ENCODE peak calls at places on chromosomes 6 and 20, in five cellular contexts. D, F, Z, G and W are unnamed samples. For H3K27me3, the result is how much of the 10 kb centered on the place peaks cover.

GRCh38 chr6:11430036-11430435 is 107.5 kb upstream of the TMEM170B start:
- DNase-seq in F (no peak), Z (no peak), G (peak), D (no peak), W (no peak)

GRCh38 chr6:30611150-30611855 is 5.7 kb downstream of the PPP1R10 start:
- DNase-seq in G (peak), D (no peak), Z (no peak), F (no peak), W (no peak)

GRCh38 chr20:5945963-5946362 is 4.4 kb downstream of the TRMT6 start:
- DNase-seq in G (peak), D (no peak), Z (peak), F (no peak), W (peak)

GRCh38 chr20:5156670-5157448 is 30.1 kb downstream of the CDS2 start:
- DNase-seq in D (no peak), G (peak), Z (peak), F (no peak), W (no peak)

GRCh38 chr20:57083072-57083471 is 183.4 kb downstream of the BMP7 start:
- DNase-seq in F (no peak), D (no peak), Z (no peak), G (no peak), W (no peak)

GRCh38 chr20:62824476-62825287 is 7.8 kb downstream of the COL9A3 start:
- DNase-seq in Z (no peak), G (peak), F (peak), D (peak), W (no peak)

GRCh38 chr20:58623579-58624473 is 27.3 kb upstream of the STX16 start:
- DNase-seq in D (peak), G (peak), F (no peak), Z (peak), W (peak)

GRCh38 chr6:152566040-152566875 is 70.9 kb downstream of the SYNE1 start:
- DNase-seq in D (no peak), F (no peak), Z (no peak), G (no peak), W (no peak)

GRCh38 chr6:102619585-102619984 is 1226.1 kb downstream of the GRIK2 start:
- DNase-seq in Z (peak), F (no peak), D (peak), G (peak), W (no peak)

GRCh38 chr20:26169506-26169905 is 472.9 kb upstream of the ZNF337 start:
- DNase-seq in F (no peak), Z (peak), D (no peak), G (peak), W (no peak)

GRCh38 chr20:52852695-52853094 is 119.5 kb upstream of the TSHZ2 start:
- DNase-seq in D (no peak), G (peak), F (no peak), Z (no peak), W (no peak)

GRCh38 chr20:30811896-30812671 is 445.4 kb upstream of the DEFB115 start:
- DNase-seq in G (peak), Z (peak), D (peak), F (peak), W (no peak)

GRCh38 chr20:39624316-39624715 is 662.2 kb downstream of the DHX35 start:
- DNase-seq in D (no peak), F (no peak), Z (no peak), G (no peak), W (no peak)

GRCh38 chr6:108684809-108685329 is 124.2 kb downstream of the FOXO3 start:
- DNase-seq in F (no peak), D (peak), G (peak), Z (peak), W (no peak)

GRCh38 chr6:156519940-156520339 is 257.2 kb upstream of the ARID1B start:
- DNase-seq in Z (no peak), F (no peak), D (no peak), G (no peak), W (no peak)

GRCh38 chr6:16800942-16801341 is 39.7 kb upstream of the ATXN1 start:
- DNase-seq in Z (peak), G (peak), F (no peak), D (no peak), W (no peak)

GRCh38 chr20:41309817-41310216 is 7.7 kb downstream of the ZHX3 start:
- DNase-seq in D (no peak), Z (peak), G (peak), F (no peak), W (no peak)

DNA sequence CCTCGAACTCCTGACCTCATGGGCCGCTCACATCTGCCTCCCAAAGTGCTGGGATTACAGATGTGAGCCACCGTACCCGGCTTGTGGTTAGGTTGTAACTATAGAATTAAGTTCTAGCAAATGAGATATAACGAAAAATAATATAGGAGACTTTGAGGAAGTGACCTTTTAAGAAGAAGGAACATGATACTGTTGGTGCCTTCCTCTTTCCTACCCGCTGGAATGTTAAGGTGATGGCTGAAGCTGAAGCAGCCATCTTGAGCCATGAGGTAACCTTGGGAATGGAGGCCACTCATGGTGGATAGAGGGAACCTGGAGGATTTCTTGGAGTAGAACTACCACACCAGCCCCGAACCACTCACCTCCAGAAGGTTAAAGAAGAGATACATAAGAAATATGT is 48.1 kb upstream of the MDGA1 start:
- DNase-seq in D (no peak), Z (no peak), G (no peak), F (no peak), W (no peak)
- H3K9ac ChIP-seq in D (no peak), Z (no peak), G (no peak), F (no peak), W (no peak)

GRCh38 chr6:38978139-38978704 is 70.4 kb upstream of the GLP1R start:
- DNase-seq in G (no peak), D (no peak), Z (no peak), F (no peak), W (no peak)

GRCh38 chr6:38975621-38976049 is 72.9 kb upstream of the GLP1R start:
- DNase-seq in D (peak), G (peak), F (no peak), Z (no peak), W (no peak)

GRCh38 chr6:38974389-38975133 is 74.0 kb upstream of the GLP1R start:
- DNase-seq in Z (peak), F (no peak), D (no peak), G (peak), W (no peak)

GRCh38 chr6:38973178-38974057 is 75.2 kb upstream of the GLP1R start:
- DNase-seq in F (no peak), Z (peak), D (peak), G (peak), W (peak)

DNA sequence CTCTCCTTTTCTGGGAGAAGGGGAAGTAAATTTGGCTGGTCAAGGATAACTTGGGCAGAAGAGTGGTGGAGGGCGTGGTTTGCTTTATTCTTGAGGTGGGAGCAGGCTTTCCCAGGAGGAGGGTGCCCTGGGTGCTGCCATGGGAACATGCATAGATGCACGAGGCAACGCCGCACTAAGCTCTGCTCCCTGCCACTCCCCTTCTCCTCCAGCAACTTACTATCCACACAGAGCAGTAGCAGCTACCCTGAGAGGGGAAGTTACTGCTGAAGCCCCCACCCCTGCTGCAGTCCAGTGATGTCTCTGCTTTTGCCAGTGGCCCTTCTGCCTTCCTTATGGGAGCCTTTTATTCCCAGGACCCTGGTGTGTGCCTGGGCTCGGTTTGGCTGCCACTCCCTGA is 71.5 kb upstream of the GLP1R start:
- DNase-seq in Z (no peak), G (no peak), D (no peak), F (no peak), W (no peak)
- H3K27me3 ChIP-seq in Z (under half), G (under half), D (under half), F (under half), W (under half)

GRCh38 chr6:39317256-39317655 is 3.0 kb upstream of the KCNK17 start:
- DNase-seq in Z (no peak), F (no peak), G (no peak), D (no peak), W (no peak)

GRCh38 chr6:39310542-39310941 is 3.7 kb downstream of the KCNK17 start:
- DNase-seq in D (no peak), F (no peak), Z (no peak), G (no peak), W (no peak)

GRCh38 chr6:39314273-39314790 is at the start of gene KCNK17:
- DNase-seq in G (no peak), Z (no peak), F (no peak), D (peak), W (no peak)

GRCh38 chr6:39312912-39313525 is 1.2 kb downstream of the KCNK17 start:
- DNase-seq in D (no peak), Z (no peak), G (no peak), F (peak), W (no peak)

GRCh38 chr6:39313526-39314272 is 520 bp downstream of the KCNK17 start:
- DNase-seq in F (peak), Z (no peak), G (no peak), D (peak), W (no peak)
- H3K9ac ChIP-seq in F (peak), Z (no peak), G (no peak), D (no peak), W (no peak)

GRCh38 chr6:168303982-168304751 is 15.4 kb downstream of the DACT2 start:
- DNase-seq in D (no peak), G (no peak), F (no peak), Z (no peak), W (no peak)
- H3K27me3 ChIP-seq in D (under half), G (under half), F (under half), Z (under half), W (under half)

DNA sequence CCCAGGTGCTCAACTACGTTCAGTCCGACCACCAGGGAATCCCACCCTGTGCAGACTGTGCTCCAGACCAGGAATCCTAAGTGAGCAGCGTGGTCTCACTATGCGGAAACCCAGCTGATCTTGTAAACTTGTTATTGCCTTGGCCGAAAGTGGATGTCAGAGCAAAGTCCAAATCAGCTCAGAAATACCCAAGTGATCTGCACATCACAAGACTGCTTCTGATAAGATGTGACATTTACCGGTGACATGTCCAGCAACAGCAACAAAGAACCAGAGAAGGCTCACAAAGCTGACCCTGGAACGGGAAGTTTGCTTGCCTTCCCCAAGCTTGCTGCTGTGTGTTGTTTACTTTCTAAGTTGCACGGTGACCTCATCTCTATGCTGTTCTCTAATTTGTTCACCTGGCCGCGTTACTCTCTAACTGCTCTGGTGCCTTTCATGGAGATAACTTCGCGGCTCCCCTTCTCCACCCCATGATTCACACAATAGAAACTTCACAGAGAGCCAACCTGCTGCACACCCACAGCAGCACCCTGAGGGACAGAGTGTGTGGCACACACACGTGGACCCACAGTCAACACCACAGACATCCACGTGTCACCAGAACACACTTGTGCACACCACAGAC is 1.7 kb downstream of the BNIP5 start:
- DNase-seq in Z (no peak), D (no peak), G (no peak), F (no peak), W (no peak)
- H3K9ac ChIP-seq in Z (no peak), D (no peak), G (no peak), F (no peak), W (no peak)

DNA sequence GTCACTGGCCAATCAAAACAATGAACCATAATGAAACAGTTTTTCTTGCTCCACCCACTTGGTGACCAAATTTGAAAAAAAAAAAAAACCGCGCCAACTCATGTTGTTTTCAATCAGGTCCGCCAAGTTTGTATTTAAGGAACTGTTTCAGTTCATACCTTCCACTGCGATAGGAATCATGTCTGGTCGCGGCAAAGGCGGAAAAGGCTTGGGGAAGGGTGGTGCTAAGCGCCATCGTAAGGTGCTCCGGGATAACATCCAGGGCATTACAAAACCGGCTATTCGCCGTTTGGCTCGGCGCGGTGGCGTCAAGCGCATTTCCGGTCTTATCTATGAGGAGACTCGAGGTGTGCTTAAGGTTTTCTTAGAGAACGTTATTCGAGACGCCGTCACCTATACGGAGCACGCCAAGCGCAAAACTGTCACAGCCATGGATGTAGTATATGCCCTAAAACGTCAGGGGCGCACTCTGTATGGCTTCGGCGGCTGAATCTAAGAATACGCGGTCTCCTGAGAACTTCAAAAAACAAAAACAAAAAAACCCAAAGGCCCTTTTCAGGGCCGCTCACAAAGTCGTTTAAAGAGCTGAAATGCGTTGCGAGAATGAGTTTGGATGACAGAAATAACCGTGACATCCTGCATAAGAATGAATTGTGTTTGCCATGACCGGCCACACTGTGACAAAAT is 16.7 kb downstream of the HFE start:
- DNase-seq in F (peak), D (peak), G (peak), Z (peak), W (peak)
- H3K27me3 ChIP-seq in F (under half), D (under half), G (under half), Z (under half), W (under half)

DNA sequence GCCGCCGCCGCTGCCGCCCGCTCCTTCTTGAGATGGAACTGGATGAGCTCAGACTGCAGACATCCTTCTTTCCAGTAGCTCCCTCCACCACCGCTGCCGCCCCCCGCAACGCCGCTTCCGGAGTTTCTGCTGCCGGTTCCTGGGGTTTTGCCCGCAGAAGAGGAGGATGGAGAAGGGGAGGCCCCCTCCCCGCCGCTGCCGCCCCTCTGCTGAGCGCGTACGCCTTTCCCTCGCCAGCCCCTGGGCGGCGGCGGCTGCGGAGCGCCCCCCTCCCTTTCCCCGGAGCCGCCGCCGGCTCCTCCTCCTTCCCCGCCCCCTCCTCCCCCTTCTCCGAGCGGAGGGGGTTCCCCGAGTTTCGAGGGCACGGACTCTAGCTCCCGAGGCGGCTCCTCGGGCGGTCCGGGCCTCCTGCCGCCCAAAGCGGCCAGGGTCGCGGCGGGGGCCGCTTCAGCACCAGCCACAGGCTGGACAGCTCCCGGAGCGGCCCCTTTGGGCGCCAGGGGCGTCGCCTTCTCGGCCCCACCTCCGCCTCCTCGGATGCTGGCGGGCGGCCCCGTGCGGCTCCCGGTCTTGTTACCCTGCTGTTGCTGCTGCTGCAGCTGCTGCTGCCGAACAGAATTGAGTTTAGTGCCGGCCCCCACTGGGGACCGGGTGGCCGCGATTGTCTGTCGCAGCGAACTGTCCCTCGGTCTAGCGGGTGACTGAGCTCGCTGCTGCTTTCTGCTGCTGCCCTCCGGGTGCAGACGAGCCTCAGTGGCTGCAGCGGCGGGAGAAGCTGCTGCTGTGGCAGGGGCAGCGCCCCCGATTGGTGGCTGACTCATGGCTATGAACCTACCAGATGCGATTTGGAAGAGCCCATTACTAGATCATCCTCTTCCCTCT is 3.1 kb downstream of the MTCL3 start:
- DNase-seq in D (peak), G (peak), F (peak), Z (peak), W (no peak)
- H3K9ac ChIP-seq in D (peak), G (peak), F (peak), Z (peak), W (no peak)

DNA sequence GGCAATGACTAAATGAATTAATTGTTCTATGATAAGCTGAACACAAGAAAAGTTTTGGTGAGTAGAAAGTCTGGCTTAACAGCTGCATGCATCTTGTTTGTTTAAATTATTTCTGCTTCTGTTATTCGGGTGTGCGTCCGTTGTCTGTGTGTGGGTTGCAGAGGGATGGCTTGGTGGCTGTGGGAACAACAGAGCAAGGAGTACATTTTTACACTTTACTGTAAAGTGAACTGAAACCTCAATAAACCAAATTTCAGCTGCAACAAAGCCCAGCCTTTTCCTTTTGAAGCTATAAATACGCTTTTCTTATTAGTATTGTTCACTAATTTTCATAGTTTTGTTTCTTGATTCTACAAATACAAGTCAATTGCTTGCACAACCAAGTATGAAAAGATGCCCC is 3.5 kb upstream of the LAMP5 start:
- DNase-seq in F (no peak), Z (no peak), D (no peak), G (no peak), W (no peak)
- H3K27me3 ChIP-seq in F (half or more), Z (half or more), D (under half), G (under half), W (half or more)

GRCh38 chr20:47654370-47654769 is 130.9 kb downstream of the SULF2 start:
- DNase-seq in F (peak), D (no peak), Z (no peak), G (no peak), W (no peak)

GRCh38 chr20:47652794-47653193 is 132.5 kb downstream of the SULF2 start:
- DNase-seq in F (peak), Z (no peak), D (no peak), G (no peak), W (no peak)

GRCh38 chr20:47655635-47656034 is 129.6 kb downstream of the SULF2 start:
- DNase-seq in Z (no peak), D (no peak), F (no peak), G (no peak), W (no peak)

GRCh38 chr20:47652301-47652700 is 133.0 kb downstream of the SULF2 start:
- DNase-seq in Z (no peak), G (no peak), D (no peak), F (peak), W (no peak)

GRCh38 chr20:47653892-47654291 is 131.4 kb downstream of the SULF2 start:
- DNase-seq in F (no peak), Z (no peak), G (no peak), D (no peak), W (no peak)
- H3K9ac ChIP-seq in F (no peak), Z (no peak), G (no peak), D (no peak), W (no peak)